ENCODE peak calls at places on chromosomes 7 and 10, in seven cellular contexts. K is choroid plexus epithelial cell, H is astrocyte of the cerebellum, Z is psoas muscle, D is mesothelial cell of epicardium, I is heart left ventricle, C is HL-60. N is an unnamed sample.

GRCh38 chr10:72794260-72794659 is 99.3 kb upstream of the OIT3 start:
- DNase-seq in K (peak), H (no peak), Z (no peak), D (no peak), I (no peak), C (no peak), N (no peak)

GRCh38 chr10:110993024-110993693 is 73.8 kb downstream of the SHOC2 start:
- DNase-seq in K (peak), H (peak), Z (no peak), D (no peak), I (no peak), C (no peak), N (no peak)

GRCh38 chr7:90816511-90817142 is 220.5 kb downstream of the CDK14 start:
- DNase-seq in K (peak), H (peak), Z (no peak), D (no peak), I (no peak), C (peak), N (no peak)

GRCh38 chr7:79952399-79952798 is 182.2 kb upstream of the GNAI1 start:
- DNase-seq in K (no peak), H (no peak), Z (no peak), D (no peak), I (no peak), C (no peak), N (no peak)

GRCh38 chr10:79047875-79048638 is 20.7 kb upstream of the ZMIZ1 start:
- DNase-seq in K (no peak), H (no peak), Z (peak), D (no peak), I (no peak), C (no peak), N (no peak)

GRCh38 chr7:154484406-154484805 is 432.2 kb downstream of the DPP6 start:
- DNase-seq in K (no peak), H (no peak), Z (no peak), D (no peak), I (no peak), C (no peak), N (no peak)

GRCh38 chr10:43318456-43318855 is 51.6 kb upstream of the RASGEF1A start:
- DNase-seq in K (no peak), H (no peak), Z (no peak), D (no peak), I (no peak), C (no peak), N (no peak)

GRCh38 chr10:51180141-51180540 is 105.9 kb downstream of the PRKG1 start:
- DNase-seq in K (no peak), H (no peak), Z (no peak), D (no peak), I (no peak), C (no peak), N (no peak)

GRCh38 chr10:33216661-33217427 is 117.6 kb downstream of the NRP1 start:
- DNase-seq in K (no peak), H (no peak), Z (no peak), D (no peak), I (no peak), C (no peak), N (no peak)

GRCh38 chr7:103048833-103049232 is 25.8 kb downstream of the FBXL13 start:
- DNase-seq in K (peak), H (no peak), Z (no peak), D (no peak), I (no peak), C (peak), N (no peak)

GRCh38 chr10:62103857-62104256 is 164.8 kb downstream of the RTKN2 start:
- DNase-seq in K (no peak), H (no peak), Z (no peak), D (no peak), I (no peak), C (no peak), N (no peak)

GRCh38 chr7:33310546-33310945 is 181.2 kb downstream of the BBS9 start:
- DNase-seq in K (no peak), H (no peak), Z (no peak), D (no peak), I (no peak), C (no peak), N (no peak)

GRCh38 chr7:6423942-6424701 is 23.6 kb downstream of the DAGLB start:
- DNase-seq in K (peak), H (no peak), Z (peak), D (no peak), I (peak), C (peak), N (peak)

GRCh38 chr10:33463011-33463410 is 128.5 kb upstream of the NRP1 start:
- DNase-seq in K (no peak), H (no peak), Z (no peak), D (no peak), I (no peak), C (no peak), N (no peak)

GRCh38 chr7:3722396-3722846 is 421.4 kb downstream of the SDK1 start:
- DNase-seq in K (peak), H (no peak), Z (no peak), D (no peak), I (no peak), C (no peak), N (no peak)
- TF ChIP-seq CTCF in K (peak), H (peak), Z (no peak), D (no peak), I (no peak), C (no peak), N (no peak)

GRCh38 chr7:82163586-82163985 is 280.0 kb downstream of the CACNA2D1 start:
- DNase-seq in K (no peak), H (no peak), Z (no peak), D (no peak), I (no peak), C (no peak), N (no peak)

GRCh38 chr7:82166666-82167065 is 276.9 kb downstream of the CACNA2D1 start:
- DNase-seq in K (no peak), H (no peak), Z (no peak), D (no peak), I (no peak), C (no peak), N (no peak)

GRCh38 chr7:82167568-82168314 is 275.8 kb downstream of the CACNA2D1 start:
- DNase-seq in K (no peak), H (no peak), Z (no peak), D (no peak), I (no peak), C (no peak), N (no peak)

GRCh38 chr7:82164410-82164809 is 279.2 kb downstream of the CACNA2D1 start:
- DNase-seq in K (no peak), H (no peak), Z (no peak), D (no peak), I (no peak), C (no peak), N (no peak)

GRCh38 chr7:82164813-82165212 is 278.8 kb downstream of the CACNA2D1 start:
- DNase-seq in K (peak), H (peak), Z (no peak), D (no peak), I (peak), C (no peak), N (no peak)
- TF ChIP-seq CTCF in K (peak), H (peak), Z (peak), D (no peak), I (peak), C (no peak), N (no peak)

DNA sequence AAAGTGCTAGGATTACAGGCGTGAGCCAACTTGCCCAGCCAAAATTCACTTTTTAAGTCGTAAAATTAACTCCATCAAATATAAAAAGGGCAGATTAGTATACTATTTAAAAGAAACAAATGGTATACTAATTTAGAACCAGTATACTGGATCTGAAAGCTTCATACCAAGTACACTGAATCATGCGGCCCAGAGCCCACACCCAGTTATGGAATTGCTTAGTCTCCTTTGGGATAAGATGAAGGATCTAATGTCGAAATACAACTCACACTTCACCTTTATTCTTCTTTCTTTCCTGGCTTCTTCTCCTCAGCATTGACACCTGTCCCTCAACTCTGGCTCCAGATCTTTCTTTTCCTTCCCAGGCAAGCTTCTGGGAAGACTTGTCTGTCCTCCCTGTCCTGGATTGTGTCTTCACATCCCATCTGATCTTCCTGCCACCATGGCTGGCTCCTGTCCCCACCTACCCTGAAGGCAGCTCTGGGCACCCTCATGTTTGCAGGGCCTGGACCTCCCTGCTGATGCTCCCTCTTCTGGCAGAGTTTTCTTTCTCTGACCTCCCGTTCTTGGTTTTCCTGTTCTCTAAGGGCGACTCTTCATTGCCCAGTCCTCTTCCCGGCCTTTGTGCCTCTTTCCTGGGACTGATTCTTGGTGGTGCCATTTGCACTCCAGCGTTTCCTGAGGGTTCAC is 57.8 kb upstream of the CTBP2 start:
- DNase-seq in K (peak), H (no peak), Z (no peak), D (no peak), I (no peak), C (no peak), N (no peak)
- TF ChIP-seq CTCF in K (peak), H (no peak), Z (no peak), D (no peak), I (no peak), C (no peak), N (no peak)

GRCh38 chr7:78090616-78091015 is 292.0 kb downstream of the PHTF2 start:
- DNase-seq in K (peak), H (no peak), Z (no peak), D (no peak), I (no peak), C (no peak), N (no peak)
- TF ChIP-seq CTCF in K (no peak), H (peak), Z (no peak), D (no peak), I (no peak), C (no peak), N (no peak)

GRCh38 chr7:151631968-151632749 is 112.5 kb upstream of the RHEB start:
- DNase-seq in K (peak), H (no peak), Z (peak), D (peak), I (peak), C (peak), N (peak)
- TF ChIP-seq CTCF in K (no peak), H (no peak), Z (no peak), D (no peak), I (peak), C (no peak), N (peak)

DNA sequence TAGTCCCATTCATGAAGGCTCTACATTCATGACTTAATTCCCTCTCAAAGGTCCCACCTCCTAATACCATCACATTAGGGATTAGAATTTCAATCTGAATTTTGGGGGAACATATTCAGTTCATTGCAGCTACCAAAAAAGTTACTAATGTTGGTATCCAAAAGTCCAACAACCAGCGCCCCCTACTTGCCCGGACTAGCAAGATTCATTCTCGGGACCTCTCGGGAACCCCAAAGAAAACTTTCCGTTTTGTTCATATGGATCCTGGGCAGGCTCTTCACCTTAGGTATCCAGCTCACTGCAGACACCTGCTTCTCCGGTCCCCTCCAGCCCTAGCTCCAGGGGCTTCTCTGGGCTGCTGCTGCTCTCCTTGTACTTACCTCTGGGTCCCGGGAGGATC is 8.9 kb upstream of the GRK5 start:
- DNase-seq in K (peak), H (no peak), Z (no peak), D (no peak), I (no peak), C (no peak), N (no peak)
- TF ChIP-seq CTCF in K (peak), H (peak), Z (no peak), D (peak), I (no peak), C (peak), N (no peak)

N was measured in CD14-positive monocyte.